ENCODE peak calls at places on chromosomes 2 and 18, in seven cellular contexts. G is fibroblast of lung, Q is gastrocnemius medialis, I is cardiac muscle cell, K is body of pancreas, O is prostate gland, W is ovary. P is an unnamed sample. For H3K36me3 and H3K4me1, the result is how much of the 10 kb centered on the place peaks cover.

GRCh38 chr18:79372461-79372860 is 23.3 kb upstream of the NFATC1 start:
- DNase-seq in G (no peak), Q (no peak), I (no peak), K (no peak), O (no peak), W (no peak), P (no peak)

GRCh38 chr2:126902152-126902835 is 3.6 kb downstream of the TEX51 start:
- DNase-seq in G (no peak), Q (no peak), I (no peak), K (peak), O (no peak), W (no peak), P (no peak)

GRCh38 chr2:102553601-102554000 is 65.8 kb upstream of the SLC9A2 start:
- DNase-seq in G (no peak), Q (no peak), I (no peak), K (no peak), O (no peak), W (no peak), P (no peak)

GRCh38 chr2:221779614-221780067 is 207.5 kb upstream of the EPHA4 start:
- DNase-seq in G (peak), Q (no peak), I (no peak), K (no peak), O (no peak), W (no peak), P (peak)

GRCh38 chr2:206670531-206671319 is 28.4 kb downstream of the FAM237A start:
- DNase-seq in G (no peak), Q (no peak), I (no peak), K (no peak), O (no peak), W (no peak), P (no peak)

GRCh38 chr2:125169022-125169763 is 1144.1 kb downstream of the CNTNAP5 start:
- DNase-seq in G (peak), Q (no peak), I (no peak), K (no peak), O (no peak), W (no peak), P (no peak)

GRCh38 chr2:235447210-235447609 is 46.6 kb upstream of the AGAP1 start:
- DNase-seq in G (no peak), Q (no peak), I (no peak), K (no peak), O (no peak), W (no peak), P (no peak)

GRCh38 chr2:237860273-237860935 is 981 bp downstream of the RAMP1 start:
- DNase-seq in G (no peak), Q (no peak), I (no peak), K (peak), O (no peak), W (peak), P (no peak)

GRCh38 chr18:903703-904102 is 968 bp upstream of the ADCYAP1 start:
- DNase-seq in G (peak), Q (no peak), I (peak), K (peak), O (no peak), W (peak), P (no peak)

GRCh38 chr2:101442042-101442666 is 32.8 kb downstream of the RFX8 start:
- DNase-seq in G (peak), Q (no peak), I (no peak), K (no peak), O (no peak), W (no peak), P (no peak)

GRCh38 chr2:121505005-121505404 is 25.7 kb upstream of the RNU4ATAC start:
- DNase-seq in G (peak), Q (no peak), I (no peak), K (no peak), O (peak), W (no peak), P (no peak)

GRCh38 chr2:240250985-240251847 is 110.8 kb upstream of the OTOS start:
- DNase-seq in G (peak), Q (peak), I (no peak), K (peak), O (peak), W (peak), P (peak)

GRCh38 chr2:35035883-35036282 is 1319.7 kb upstream of the CRIM1 start:
- DNase-seq in G (no peak), Q (no peak), I (peak), K (peak), O (no peak), W (no peak), P (no peak)

GRCh38 chr2:150125188-150125587 is 362.3 kb downstream of the RND3 start:
- DNase-seq in G (peak), Q (no peak), I (no peak), K (no peak), O (no peak), W (no peak), P (no peak)

GRCh38 chr2:162677476-162677875 is 161.1 kb downstream of the KCNH7 start:
- DNase-seq in G (no peak), Q (no peak), I (no peak), K (no peak), O (no peak), W (no peak), P (no peak)

GRCh38 chr2:162509288-162509968 is 165.5 kb downstream of the GCA start:
- DNase-seq in G (no peak), Q (no peak), I (no peak), K (no peak), O (no peak), W (no peak), P (no peak)

GRCh38 chr18:70431203-70431624 is 142.4 kb downstream of the SOCS6 start:
- DNase-seq in G (peak), Q (no peak), I (no peak), K (no peak), O (no peak), W (no peak), P (peak)

GRCh38 chr18:50268022-50268747 is 1.9 kb upstream of the CFAP53 start:
- DNase-seq in G (peak), Q (peak), I (peak), K (peak), O (no peak), W (peak), P (peak)

GRCh38 chr2:229417176-229417575 is 146.1 kb upstream of the PID1 start:
- DNase-seq in G (peak), Q (no peak), I (no peak), K (no peak), O (no peak), W (peak), P (no peak)

GRCh38 chr2:98293003-98293402 is 53.3 kb upstream of the CNGA3 start:
- DNase-seq in G (no peak), Q (no peak), I (no peak), K (no peak), O (no peak), W (no peak), P (no peak)

GRCh38 chr2:189091253-189091652 is 88.3 kb downstream of the COL5A2 start:
- DNase-seq in G (no peak), Q (no peak), I (no peak), K (no peak), O (no peak), W (no peak), P (no peak)

GRCh38 chr18:9876867-9877654 is 8.7 kb upstream of the TXNDC2 start:
- DNase-seq in G (peak), Q (no peak), I (peak), K (peak), O (no peak), W (no peak), P (peak)

GRCh38 chr2:238114331-238114841 is 14.2 kb downstream of the ESPNL start:
- DNase-seq in G (no peak), Q (no peak), I (no peak), K (no peak), O (no peak), W (no peak), P (no peak)

GRCh38 chr2:46909771-46910419 is 5.7 kb downstream of the MCFD2 start:
- DNase-seq in G (peak), Q (peak), I (no peak), K (no peak), O (no peak), W (no peak), P (no peak)

GRCh38 chr18:75247601-75248421 is 37.2 kb downstream of the TSHZ1 start:
- DNase-seq in G (peak), Q (no peak), I (no peak), K (no peak), O (no peak), W (no peak), P (no peak)

GRCh38 chr2:151774506-151774905 is 40.2 kb upstream of the NEB start:
- DNase-seq in G (peak), Q (no peak), I (no peak), K (no peak), O (no peak), W (no peak), P (no peak)

GRCh38 chr2:75737961-75738360 is 27.2 kb upstream of the GCFC2 start:
- DNase-seq in G (no peak), Q (no peak), I (no peak), K (no peak), O (no peak), W (no peak), P (no peak)

GRCh38 chr2:133362061-133362476 is 206.2 kb downstream of the NCKAP5 start:
- DNase-seq in G (peak), Q (no peak), I (no peak), K (no peak), O (no peak), W (no peak), P (no peak)
- H3K27ac ChIP-seq in G (no peak), Q (no peak), I (no peak), K (no peak), O (no peak), W (no peak), P (no peak)

GRCh38 chr18:12362473-12363174 is 14.4 kb downstream of the AFG3L2 start:
- DNase-seq in G (no peak), Q (no peak), I (peak), K (no peak), O (no peak), W (no peak), P (no peak)
- H3K36me3 ChIP-seq in G (under half), Q (under half), I (under half), K (under half), O (under half), W (under half), P (half or more)

DNA sequence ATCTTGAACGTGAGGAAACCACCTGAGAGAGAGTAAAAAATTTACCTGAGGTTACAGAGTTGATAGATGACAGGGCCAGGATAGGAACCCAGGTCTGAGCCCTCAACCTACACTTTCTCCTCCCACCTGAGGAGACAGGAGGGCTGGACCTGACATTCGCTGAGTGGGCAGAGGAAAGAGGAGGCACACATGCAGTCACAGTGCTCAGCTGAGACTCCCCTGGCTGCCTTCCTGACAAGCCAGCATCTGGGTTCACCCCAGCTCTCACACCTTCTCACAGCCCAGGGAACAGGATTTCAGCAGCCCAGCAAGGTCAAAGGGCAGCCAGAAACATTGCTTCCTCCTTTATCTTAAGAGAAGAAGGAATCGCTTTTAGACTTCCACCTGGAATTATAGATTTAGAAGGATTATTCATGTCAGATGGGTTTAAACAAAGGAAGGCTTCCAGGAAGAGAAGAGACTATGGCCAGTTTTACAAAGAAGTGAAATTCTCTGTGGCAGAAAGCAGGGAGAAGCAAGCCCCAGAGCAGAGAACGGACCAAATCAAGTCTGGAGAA is 18.1 kb upstream of the PKDCC start:
- DNase-seq in G (no peak), Q (no peak), I (no peak), K (no peak), O (no peak), W (no peak), P (no peak)
- H3K4me1 ChIP-seq in G (under half), Q (under half), I (under half), K (under half), O (under half), W (under half), P (under half)

DNA sequence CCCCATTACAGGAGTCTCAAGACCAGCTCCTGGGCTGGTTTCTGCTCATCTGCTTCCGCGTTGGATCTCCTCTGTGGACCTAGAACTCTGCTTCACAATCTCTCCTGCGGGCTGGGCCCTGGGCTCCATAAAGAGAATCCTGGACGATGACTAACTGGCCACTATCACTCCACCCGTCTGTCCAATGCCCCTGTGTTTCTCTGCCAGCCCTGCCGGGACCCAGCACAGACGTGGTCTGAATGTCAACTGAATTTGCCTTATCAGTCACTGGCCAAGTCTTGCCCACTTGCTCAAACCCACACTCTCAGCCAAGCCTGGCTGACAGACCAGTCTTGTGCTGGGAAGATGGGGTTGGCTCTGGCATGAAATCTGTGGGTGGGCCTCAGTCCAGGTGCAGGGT is 17.4 kb downstream of the KIF3C start:
- DNase-seq in G (no peak), Q (no peak), I (no peak), K (no peak), O (no peak), W (no peak), P (no peak)
- H3K27ac ChIP-seq in G (no peak), Q (no peak), I (no peak), K (no peak), O (no peak), W (no peak), P (no peak)

DNA sequence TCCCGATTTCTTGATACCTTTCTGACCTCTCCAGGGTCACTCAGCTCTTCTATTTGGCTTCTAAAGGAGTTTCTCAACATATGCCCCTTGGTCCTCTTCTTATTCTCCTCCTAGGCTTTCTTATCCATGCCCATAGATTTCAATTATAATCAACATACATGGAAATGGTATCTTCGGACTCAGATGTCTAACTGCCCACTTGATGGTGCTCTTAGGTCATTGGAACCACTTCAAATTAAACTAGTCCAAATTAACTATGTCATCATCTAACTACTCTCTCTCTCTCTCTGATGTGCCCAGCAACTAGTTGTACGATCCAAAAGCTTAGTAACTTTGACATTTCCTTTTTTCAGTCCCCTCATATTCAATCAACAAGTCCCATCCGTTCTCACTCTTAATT is 43.2 kb upstream of the GPR75 start:
- DNase-seq in G (no peak), Q (no peak), I (no peak), K (no peak), O (no peak), W (no peak), P (no peak)
- H3K36me3 ChIP-seq in G (under half), Q (under half), I (half or more), K (under half), O (under half), W (under half), P (half or more)

DNA sequence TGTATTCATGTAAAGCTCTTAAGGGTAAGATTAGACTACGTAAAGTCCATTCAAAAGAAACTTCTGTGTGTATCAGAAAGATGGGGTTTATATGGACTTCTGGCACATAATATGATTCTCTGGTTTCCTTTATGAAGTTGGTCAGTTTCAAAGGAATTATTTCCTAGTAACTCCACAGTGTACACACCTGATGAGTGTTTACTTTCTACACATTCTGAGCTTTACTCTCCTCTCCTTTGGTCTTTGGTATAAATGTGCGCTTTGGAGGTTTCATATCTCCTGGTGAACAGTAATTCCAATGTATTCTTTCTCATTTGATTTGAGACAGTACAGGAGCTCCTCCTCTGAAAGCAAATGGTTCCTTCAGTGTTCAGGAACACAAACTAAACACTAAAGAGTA is 88.1 kb downstream of the OXER1 start:
- DNase-seq in G (no peak), Q (no peak), I (no peak), K (no peak), O (no peak), W (no peak), P (no peak)
- H3K4me1 ChIP-seq in G (under half), Q (under half), I (under half), K (under half), O (under half), W (under half), P (under half)

DNA sequence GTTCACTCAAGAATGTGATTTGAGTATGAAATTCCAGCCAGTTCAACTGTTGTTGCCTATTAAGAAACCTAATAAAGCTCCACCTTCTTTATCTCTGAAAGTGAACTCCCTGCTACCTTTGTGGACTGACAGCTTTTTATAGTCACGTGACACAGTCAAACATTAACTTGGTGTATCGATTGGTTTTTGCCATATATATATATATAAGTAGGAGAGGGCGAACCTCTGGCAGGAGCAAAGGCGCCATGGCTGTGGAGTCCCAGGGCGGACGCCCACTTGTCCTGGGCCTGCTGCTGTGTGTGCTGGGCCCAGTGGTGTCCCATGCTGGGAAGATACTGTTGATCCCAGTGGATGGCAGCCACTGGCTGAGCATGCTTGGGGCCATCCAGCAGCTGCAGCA is at the start of gene UGT1A1:
- DNase-seq in G (no peak), Q (no peak), I (no peak), K (no peak), O (no peak), W (no peak), P (no peak)
- H3K27ac ChIP-seq in G (no peak), Q (no peak), I (no peak), K (no peak), O (no peak), W (no peak), P (no peak)

GRCh38 chr18:7300971-7301553 is 70.2 kb downstream of the LRRC30 start:
- DNase-seq in G (no peak), Q (no peak), I (no peak), K (no peak), O (no peak), W (no peak), P (no peak)

GRCh38 chr18:7303306-7303705 is 72.4 kb downstream of the LRRC30 start:
- DNase-seq in G (no peak), Q (no peak), I (no peak), K (no peak), O (no peak), W (no peak), P (no peak)

GRCh38 chr18:7303751-7304370 is 73.0 kb downstream of the LRRC30 start:
- DNase-seq in G (no peak), Q (no peak), I (no peak), K (no peak), O (no peak), W (no peak), P (no peak)

DNA sequence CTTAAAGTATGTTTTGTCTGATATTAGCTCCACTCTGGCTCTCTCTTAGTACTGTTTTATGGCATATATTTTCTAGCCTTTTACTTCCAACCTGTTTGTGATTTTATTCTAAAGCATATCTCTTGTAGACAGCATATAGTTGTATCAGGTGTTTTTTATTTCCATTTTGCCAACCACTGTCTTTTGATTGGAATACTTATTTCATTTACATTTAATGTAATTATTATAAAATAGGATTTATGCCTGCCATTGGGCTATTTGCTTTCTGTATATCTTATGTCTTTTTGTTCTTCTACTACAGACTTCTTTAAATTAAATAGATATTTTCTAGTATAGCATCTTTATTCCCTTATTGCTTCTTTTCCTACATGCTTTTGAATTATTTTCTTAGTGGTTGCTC is 67.3 kb downstream of the LRRC30 start:
- DNase-seq in G (no peak), Q (no peak), I (no peak), K (no peak), O (no peak), W (no peak), P (no peak)
- H3K36me3 ChIP-seq in G (under half), Q (under half), I (under half), K (under half), O (under half), W (under half), P (under half)

DNA sequence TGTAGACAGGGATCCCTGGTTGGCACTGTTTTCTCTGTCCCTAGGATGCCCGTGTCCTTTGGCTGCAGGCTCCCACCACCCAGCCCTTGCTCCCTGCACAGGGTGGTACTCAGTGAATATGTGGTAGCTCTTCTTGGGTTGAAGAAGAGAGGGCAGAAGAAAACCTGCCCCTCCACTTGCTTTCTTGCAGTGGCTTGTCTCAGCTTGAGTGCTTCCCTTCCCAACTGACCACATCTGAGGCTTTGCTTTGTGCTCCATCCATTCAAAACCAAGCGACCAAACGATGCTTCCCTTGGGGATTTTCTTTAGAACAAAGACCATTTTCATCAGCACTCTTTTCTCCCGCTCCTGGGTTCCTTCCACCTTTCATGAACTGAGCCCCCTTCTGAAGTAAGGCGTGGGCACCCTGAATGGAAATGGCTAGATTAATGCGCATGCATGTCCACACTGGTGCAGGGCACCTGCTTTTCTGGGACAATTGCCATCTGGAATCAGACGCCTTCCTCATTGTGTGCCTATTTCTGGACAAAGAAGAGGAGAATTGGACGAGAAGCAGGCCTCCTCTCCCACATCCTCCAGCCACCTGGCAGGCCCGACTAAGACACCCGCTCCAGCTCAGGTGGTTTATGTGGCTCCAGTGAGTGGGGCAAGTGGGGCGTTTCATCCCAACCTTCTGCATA is 59.1 kb downstream of the ARL4C start:
- DNase-seq in G (no peak), Q (no peak), I (no peak), K (no peak), O (peak), W (no peak), P (no peak)
- H3K4me1 ChIP-seq in G (under half), Q (under half), I (under half), K (under half), O (under half), W (under half), P (under half)

GRCh38 chr2:217835931-217836881 is 166.6 kb downstream of the TNS1 start:
- DNase-seq in G (peak), Q (peak), I (no peak), K (no peak), O (no peak), W (no peak), P (peak)
- H3K27ac ChIP-seq in G (peak), Q (peak), I (no peak), K (peak), O (peak), W (peak), P (peak)